ENCODE peak calls at places on chromosomes 7 and 10, in six cellular contexts. I is GM20000; G is fibroblast of lung; Q is lower lobe of right lung; B is stimulated activated CD4-positive, alpha-beta T cell treated with anti-CD3 and anti-CD28 coated beads, Interleukin-4, amount 100 ng/mL, for 4 hours; D is GM23338. P is an unnamed sample.

GRCh38 chr7:127946847-127947246 is 84.4 kb downstream of the LRRC4 start:
- DNase-seq in I (no peak), G (no peak), Q (no peak), B (no peak), D (no peak), P (no peak)

GRCh38 chr10:35875281-35875680 is 233.2 kb upstream of the FZD8 start:
- DNase-seq in I (no peak), G (peak; percentile 42), Q (no peak), B (no peak), D (peak; percentile 69), P (no peak)

GRCh38 chr7:8436965-8437364 is 3.6 kb downstream of the NXPH1 start:
- DNase-seq in I (peak; percentile 81), G (peak; percentile 2), Q (no peak), B (no peak), D (peak; percentile 92), P (no peak)

GRCh38 chr7:30851651-30852359 is 59.8 kb upstream of the AQP1 start:
- DNase-seq in I (no peak), G (peak; percentile 19), Q (no peak), B (no peak), D (peak; percentile 13), P (no peak)

GRCh38 chr10:52318822-52319464 is 4.9 kb downstream of the DKK1 start:
- DNase-seq in I (no peak), G (peak; percentile 96), Q (no peak), B (no peak), D (no peak), P (no peak)

GRCh38 chr10:69465457-69466157 is 14.3 kb downstream of the TSPAN15 start:
- DNase-seq in I (no peak), G (no peak), Q (no peak), B (no peak), D (no peak), P (no peak)

GRCh38 chr7:26292768-26293560 is 1.3 kb downstream of the SNX10 start:
- DNase-seq in I (no peak), G (no peak), Q (peak; percentile 56), B (no peak), D (peak; percentile 42), P (no peak)

GRCh38 chr7:155597753-155598140 is 46.7 kb upstream of the RBM33 start:
- DNase-seq in I (no peak), G (no peak), Q (no peak), B (no peak), D (no peak), P (no peak)

GRCh38 chr10:113680172-113681111 is 730 bp downstream of the CASP7 start:
- DNase-seq in I (peak; percentile 28), G (peak; percentile 73), Q (peak; percentile 67), B (peak; percentile 32), D (peak; percentile 47), P (no peak)

GRCh38 chr7:138074121-138074520 is 2.1 kb upstream of the AKR1D1 start:
- DNase-seq in I (no peak), G (no peak), Q (no peak), B (no peak), D (no peak), P (no peak)

GRCh38 chr7:151243411-151244155 is 4.9 kb downstream of the SMARCD3 start:
- DNase-seq in I (peak; percentile 78), G (no peak), Q (peak; percentile 43), B (peak; percentile 38), D (no peak), P (no peak)

GRCh38 chr7:28582226-28582625 is 169.9 kb downstream of the CREB5 start:
- DNase-seq in I (no peak), G (no peak), Q (no peak), B (no peak), D (no peak), P (no peak)

GRCh38 chr7:30065746-30066145 is 37.5 kb downstream of the PLEKHA8 start:
- DNase-seq in I (no peak), G (no peak), Q (no peak), B (no peak), D (no peak), P (no peak)

GRCh38 chr10:114257488-114257887 is 18.4 kb downstream of the VWA2 start:
- DNase-seq in I (no peak), G (no peak), Q (no peak), B (no peak), D (no peak), P (no peak)

GRCh38 chr7:12623885-12624498 is 53.5 kb downstream of the SCIN start:
- DNase-seq in I (peak; percentile 6), G (peak; percentile 51), Q (no peak), B (no peak), D (peak; percentile 61), P (no peak)

GRCh38 chr10:11510714-11511113 is 100.7 kb downstream of the USP6NL start:
- DNase-seq in I (no peak), G (no peak), Q (no peak), B (no peak), D (no peak), P (no peak)

GRCh38 chr10:93541402-93542357 is 24.8 kb upstream of the FFAR4 start:
- DNase-seq in I (no peak), G (peak; percentile 51), Q (no peak), B (no peak), D (peak; percentile 76), P (no peak)

GRCh38 chr7:2604608-2605174 is 27.1 kb upstream of the TTYH3 start:
- DNase-seq in I (no peak), G (no peak), Q (no peak), B (no peak), D (no peak), P (no peak)

GRCh38 chr10:62096534-62096933 is 172.1 kb downstream of the RTKN2 start:
- DNase-seq in I (no peak), G (peak; percentile 87), Q (no peak), B (no peak), D (no peak), P (no peak)